ENCODE peak calls at places on chromosomes 5 and 9, in ten cellular contexts. W, M, Z, S, V, G, E, R, T and U are unnamed samples.
A peak's percentile ranks its signal among the peaks of the same experiment; 100 is the strongest.

GRCh38 chr9:121566401-121567141 is 66.9 kb upstream of the GGTA1 start:
- DNase-seq in W (peak; percentile 39), M (no peak), Z (peak; percentile 75), S (no peak), V (no peak), G (no peak), E (no peak), R (no peak), T (peak; percentile 71), U (no peak)

GRCh38 chr5:63262191-63262981 is 683.8 kb downstream of the LRRC70 start:
- DNase-seq in W (no peak), M (no peak), Z (peak; percentile 85), S (no peak), V (peak; percentile 63), G (no peak), E (no peak), R (no peak), T (no peak), U (no peak)

GRCh38 chr9:94639045-94639995 is at the start of gene FBP1:
- DNase-seq in W (no peak), M (peak; percentile 35), Z (peak; percentile 22), S (no peak), V (no peak), G (peak; percentile 19), E (peak; percentile 65), R (no peak), T (no peak), U (no peak)

GRCh38 chr5:115463985-115464384 is 80.6 kb downstream of the FEM1C start:
- DNase-seq in W (no peak), M (no peak), Z (no peak), S (no peak), V (no peak), G (no peak), E (no peak), R (no peak), T (no peak), U (no peak)

GRCh38 chr5:110413856-110414255 is 312.6 kb downstream of the TMEM232 start:
- DNase-seq in W (no peak), M (no peak), Z (peak; percentile 59), S (no peak), V (no peak), G (no peak), E (no peak), R (peak; percentile 5), T (no peak), U (no peak)

GRCh38 chr9:114405294-114406034 is 17.7 kb upstream of the AKNA start:
- DNase-seq in W (peak; percentile 77), M (peak; percentile 83), Z (peak; percentile 64), S (peak; percentile 71), V (no peak), G (peak; percentile 61), E (peak; percentile 84), R (no peak), T (peak; percentile 89), U (peak; percentile 73)

GRCh38 chr5:78405820-78406750 is 45.7 kb downstream of the SCAMP1 start:
- DNase-seq in W (no peak), M (no peak), Z (peak; percentile 69), S (no peak), V (peak; percentile 4), G (no peak), E (no peak), R (no peak), T (no peak), U (no peak)

GRCh38 chr9:4258321-4259093 is 41.4 kb downstream of the GLIS3 start:
- DNase-seq in W (no peak), M (no peak), Z (peak; percentile 76), S (no peak), V (no peak), G (no peak), E (no peak), R (peak; percentile 32), T (no peak), U (no peak)

GRCh38 chr9:11319477-11320060 is 706.8 kb upstream of the PTPRD start:
- DNase-seq in W (no peak), M (peak; percentile 21), Z (peak; percentile 45), S (no peak), V (no peak), G (no peak), E (no peak), R (no peak), T (peak; percentile 5), U (no peak)

GRCh38 chr5:143890475-143890874 is 78.5 kb downstream of the HMHB1 start:
- DNase-seq in W (no peak), M (no peak), Z (no peak), S (no peak), V (no peak), G (no peak), E (no peak), R (no peak), T (no peak), U (no peak)

GRCh38 chr5:165321912-165322311 is 1816.5 kb downstream of the MAT2B start:
- DNase-seq in W (no peak), M (no peak), Z (peak; percentile 87), S (no peak), V (peak; percentile 21), G (no peak), E (no peak), R (no peak), T (no peak), U (no peak)

GRCh38 chr5:5436206-5436765 is 13.8 kb downstream of the ICE1 start:
- DNase-seq in W (no peak), M (no peak), Z (no peak), S (no peak), V (no peak), G (no peak), E (no peak), R (no peak), T (no peak), U (no peak)

GRCh38 chr9:105881654-105882349 is 187.5 kb downstream of the TMEM38B start:
- DNase-seq in W (peak; percentile 33), M (peak; percentile 80), Z (peak; percentile 41), S (no peak), V (peak; percentile 2), G (peak; percentile 26), E (peak; percentile 67), R (peak; percentile 2), T (peak; percentile 61), U (peak; percentile 60)

GRCh38 chr9:30235564-30235963 is 2148.9 kb upstream of the ACO1 start:
- DNase-seq in W (no peak), M (no peak), Z (no peak), S (no peak), V (no peak), G (no peak), E (no peak), R (no peak), T (no peak), U (no peak)

GRCh38 chr5:59887274-59887673 is 6.3 kb downstream of the PDE4D start:
- DNase-seq in W (no peak), M (no peak), Z (no peak), S (no peak), V (no peak), G (no peak), E (no peak), R (no peak), T (no peak), U (no peak)